ENCODE peak calls at places on chromosome 18, in five cellular contexts. Z is A549, N is K562, T is HepG2, U is GM12878. F is an unnamed sample.

GRCh38 chr18:56312554-56312953 is 325.8 kb downstream of the TXNL1 start:
- DNase-seq in Z (no peak), N (no peak), T (no peak), U (no peak), F (no peak)

GRCh38 chr18:8615397-8616025 is 6.3 kb downstream of the RAB12 start:
- DNase-seq in Z (peak; percentile 43), N (peak; percentile 69), T (peak; percentile 35), U (no peak), F (peak; percentile 77)

GRCh38 chr18:62388855-62389760 is 64.0 kb downstream of the TNFRSF11A start:
- DNase-seq in Z (peak; percentile 51), N (no peak), T (peak; percentile 81), U (no peak), F (peak; percentile 27)

GRCh38 chr18:32714571-32715148 is 58.2 kb downstream of the KLHL14 start:
- DNase-seq in Z (peak; percentile 56), N (peak; percentile 8), T (peak; percentile 79), U (peak; percentile 12), F (peak; percentile 69)

GRCh38 chr18:60446821-60447220 is 74.2 kb upstream of the MC4R start:
- DNase-seq in Z (no peak), N (no peak), T (no peak), U (no peak), F (no peak)

GRCh38 chr18:650428-650858 is 7.0 kb upstream of the TYMS start:
- DNase-seq in Z (no peak), N (no peak), T (no peak), U (peak; percentile 74), F (peak; percentile 77)

GRCh38 chr18:55013685-55014084 is 54.4 kb upstream of the CCDC68 start:
- DNase-seq in Z (no peak), N (no peak), T (no peak), U (no peak), F (no peak)

GRCh38 chr18:57077786-57078552 is 68.9 kb upstream of the BOD1L2 start:
- DNase-seq in Z (no peak), N (no peak), T (no peak), U (peak; percentile 93), F (peak; percentile 94)

GRCh38 chr18:61169386-61169785 is 163.8 kb upstream of the CDH20 start:
- DNase-seq in Z (no peak), N (no peak), T (no peak), U (no peak), F (no peak)

GRCh38 chr18:39448942-39449341 is 1883.3 kb upstream of the CELF4 start:
- DNase-seq in Z (no peak), N (no peak), T (no peak), U (no peak), F (no peak)

GRCh38 chr18:54739476-54739875 is 88.8 kb upstream of the RAB27B start:
- DNase-seq in Z (no peak), N (no peak), T (no peak), U (no peak), F (no peak)

GRCh38 chr18:37392648-37393047 is 172.9 kb downstream of the CELF4 start:
- DNase-seq in Z (no peak), N (no peak), T (no peak), U (no peak), F (no peak)

GRCh38 chr18:649341-649740 is 8.1 kb upstream of the TYMS start:
- DNase-seq in Z (peak; percentile 34), N (no peak), T (peak; percentile 35), U (no peak), F (no peak)

GRCh38 chr18:34659579-34660517 is 50.2 kb upstream of the DTNA start:
- DNase-seq in Z (peak; percentile 63), N (no peak), T (peak; percentile 84), U (no peak), F (peak; percentile 74)

GRCh38 chr18:52422985-52423601 is 83.1 kb downstream of the DCC start:
- DNase-seq in Z (peak; percentile 19), N (no peak), T (no peak), U (no peak), F (peak; percentile 4)

GRCh38 chr18:61893304-61893970 is 630 bp upstream of the RNF152 start:
- DNase-seq in Z (no peak), N (peak; percentile 14), T (no peak), U (no peak), F (peak; percentile 14)

GRCh38 chr18:21163647-21164625 is 52.3 kb upstream of the ROCK1 start:
- DNase-seq in Z (peak; percentile 4), N (no peak), T (no peak), U (no peak), F (peak; percentile 95)

GRCh38 chr18:21260621-21261020 is 18.6 kb downstream of the GREB1L start:
- DNase-seq in Z (no peak), N (no peak), T (no peak), U (no peak), F (no peak)

GRCh38 chr18:65721634-65722033 is 29.2 kb upstream of the CDH7 start:
- DNase-seq in Z (no peak), N (no peak), T (no peak), U (no peak), F (no peak)

GRCh38 chr18:25181581-25181980 is 170.4 kb downstream of the ZNF521 start:
- DNase-seq in Z (no peak), N (no peak), T (no peak), U (no peak), F (no peak)

GRCh38 chr18:34802938-34803337 is 92.8 kb downstream of the DTNA start:
- DNase-seq in Z (no peak), N (no peak), T (no peak), U (no peak), F (no peak)

GRCh38 chr18:46771141-46771540 is 14.3 kb upstream of the ST8SIA5 start:
- DNase-seq in Z (no peak), N (no peak), T (no peak), U (no peak), F (no peak)

GRCh38 chr18:28735731-28736130 is 558.8 kb upstream of the CDH2 start:
- DNase-seq in Z (peak; percentile 53), N (no peak), T (no peak), U (no peak), F (no peak)

GRCh38 chr18:62781893-62782292 is 66.6 kb downstream of the PHLPP1 start:
- DNase-seq in Z (peak; percentile 62), N (no peak), T (peak; percentile 29), U (no peak), F (peak; percentile 19)

GRCh38 chr18:51132256-51132935 is 65.1 kb downstream of the MEX3C start:
- DNase-seq in Z (no peak), N (no peak), T (no peak), U (no peak), F (no peak)

GRCh38 chr18:54215069-54215468 is 9.4 kb downstream of the MBD2 start:
- DNase-seq in Z (no peak), N (no peak), T (no peak), U (no peak), F (peak; percentile 7)

GRCh38 chr18:32048507-32049091 is 30.0 kb downstream of the RNF125 start:
- DNase-seq in Z (peak; percentile 49), N (no peak), T (peak; percentile 39), U (peak; percentile 24), F (peak; percentile 94)

GRCh38 chr18:77645170-77645872 is 395.7 kb downstream of the GALR1 start:
- DNase-seq in Z (no peak), N (no peak), T (no peak), U (no peak), F (no peak)

GRCh38 chr18:21489119-21489750 is 111.3 kb downstream of the ESCO1 start:
- DNase-seq in Z (peak; percentile 60), N (peak; percentile 74), T (peak; percentile 63), U (no peak), F (peak; percentile 72)

GRCh38 chr18:8730080-8730827 is 24.9 kb downstream of the MTCL1 start:
- DNase-seq in Z (peak; percentile 92), N (peak; percentile 84), T (peak; percentile 91), U (no peak), F (no peak)

GRCh38 chr18:76490701-76491171 is 4.3 kb downstream of the ZNF516 start:
- DNase-seq in Z (no peak), N (no peak), T (no peak), U (no peak), F (peak; percentile 62)

GRCh38 chr18:48152549-48152948 is 222.1 kb upstream of the SMAD2 start:
- DNase-seq in Z (no peak), N (no peak), T (peak; percentile 13), U (no peak), F (no peak)

GRCh38 chr18:48153641-48154481 is 223.4 kb upstream of the SMAD2 start:
- DNase-seq in Z (peak; percentile 9), N (no peak), T (peak; percentile 73), U (no peak), F (no peak)

GRCh38 chr18:48158721-48159120 is 228.3 kb upstream of the SMAD2 start:
- DNase-seq in Z (no peak), N (no peak), T (no peak), U (no peak), F (no peak)

GRCh38 chr18:48157956-48158355 is 227.5 kb upstream of the SMAD2 start:
- DNase-seq in Z (no peak), N (no peak), T (no peak), U (no peak), F (no peak)

DNA sequence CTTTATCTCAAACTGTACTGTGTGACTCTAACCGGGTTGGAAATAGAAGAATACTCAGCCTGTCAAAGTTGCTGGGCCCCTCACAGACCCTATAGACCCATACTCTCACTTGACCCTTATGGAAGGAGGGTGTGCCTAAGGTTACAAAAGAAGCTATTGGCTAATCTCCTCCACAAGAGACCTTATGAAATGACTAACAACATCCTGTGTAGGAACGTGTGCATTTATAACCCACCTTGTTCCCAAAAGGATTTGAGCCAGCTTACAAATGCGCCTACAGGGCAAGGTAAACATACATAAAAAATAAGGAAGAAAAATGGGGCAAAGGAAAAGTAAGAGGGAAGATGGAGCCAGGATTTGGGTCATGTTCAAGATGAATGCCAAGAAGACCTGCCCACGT is 225.4 kb upstream of the SMAD2 start:
- DNase-seq in Z (no peak), N (no peak), T (no peak), U (no peak), F (peak; percentile 54)
- TF ChIP-seq MYC in Z (no peak), N (no peak), T (no peak), U (no peak), F (no peak)

GRCh38 chr18:58407649-58408407 is 221.1 kb downstream of the ALPK2 start:
- DNase-seq in Z (peak; percentile 66), N (no peak), T (peak; percentile 100), U (no peak), F (no peak)

GRCh38 chr18:58407263-58407648 is 221.6 kb downstream of the ALPK2 start:
- DNase-seq in Z (peak; percentile 59), N (no peak), T (peak; percentile 94), U (no peak), F (no peak)

GRCh38 chr18:58411323-58411722 is 217.6 kb downstream of the ALPK2 start:
- DNase-seq in Z (no peak), N (no peak), T (no peak), U (no peak), F (no peak)

GRCh38 chr18:58409802-58410445 is 219.0 kb downstream of the ALPK2 start:
- DNase-seq in Z (no peak), N (no peak), T (peak; percentile 46), U (no peak), F (no peak)

GRCh38 chr18:58408665-58409064 is 220.2 kb downstream of the ALPK2 start:
- DNase-seq in Z (no peak), N (no peak), T (peak; percentile 46), U (no peak), F (no peak)
- TF ChIP-seq POLR2A in Z (no peak), N (no peak), T (no peak), U (no peak), F (no peak)

GRCh38 chr18:12880532-12880892 is 3.5 kb downstream of the PTPN2 start:
- DNase-seq in Z (no peak), N (no peak), T (no peak), U (no peak), F (peak; percentile 72)
- TF ChIP-seq MAX in Z (no peak), N (no peak), T (no peak), U (no peak), F (no peak)

GRCh38 chr18:44937985-44938384 is 257.3 kb downstream of the SETBP1 start:
- DNase-seq in Z (no peak), N (no peak), T (no peak), U (no peak), F (no peak)
- TF ChIP-seq MYC in Z (no peak), N (no peak), T (no peak), U (no peak), F (no peak)